ENCODE peak calls at places on chromosomes 4 and X, in four cellular contexts. L is brain microvascular endothelial cell, B is left cardiac atrium, Q is NCI-H1092. Z is an unnamed sample.

GRCh38 chr4:173218411-173219125 is 50.0 kb downstream of the GALNT7 start:
- DNase-seq in L (peak; percentile 96), B (no peak), Q (no peak), Z (no peak)

GRCh38 chr4:152180369-152180768 is 355.5 kb downstream of the FBXW7 start:
- DNase-seq in L (no peak), B (no peak), Q (no peak), Z (no peak)

GRCh38 chr4:5370286-5370685 is 319.0 kb downstream of the STK32B start:
- DNase-seq in L (peak; percentile 58), B (no peak), Q (no peak), Z (no peak)

GRCh38 chrX:78548012-78548411 is 111.1 kb downstream of the RTL3 start:
- DNase-seq in L (no peak), B (no peak), Q (no peak), Z (no peak)

GRCh38 chr4:157978680-157979361 is 194.0 kb downstream of the GASK1B start:
- DNase-seq in L (peak; percentile 60), B (peak; percentile 39), Q (peak; percentile 2), Z (peak; percentile 14)

GRCh38 chr4:185395956-185396723 is 416 bp upstream of the LRP2BP start:
- DNase-seq in L (peak; percentile 96), B (peak; percentile 96), Q (peak; percentile 93), Z (peak; percentile 97)

GRCh38 chrX:52923781-52924241 is 26.7 kb downstream of the FAM156B start:
- DNase-seq in L (peak; percentile 27), B (no peak), Q (no peak), Z (peak; percentile 64)

GRCh38 chr4:78610546-78611214 is 59.1 kb downstream of the ANXA3 start:
- DNase-seq in L (no peak), B (no peak), Q (no peak), Z (no peak)

GRCh38 chr4:22969314-22969896 is 276.7 kb downstream of the GBA3 start:
- DNase-seq in L (peak; percentile 28), B (no peak), Q (no peak), Z (no peak)

GRCh38 chr4:108683479-108683878 is 33.1 kb downstream of the OSTC start:
- DNase-seq in L (peak; percentile 43), B (no peak), Q (no peak), Z (no peak)

GRCh38 chrX:22760513-22761057 is 239.2 kb upstream of the DDX53 start:
- DNase-seq in L (no peak), B (no peak), Q (no peak), Z (no peak)

GRCh38 chrX:124736553-124737240 is 390.3 kb downstream of the SH2D1A start:
- DNase-seq in L (no peak), B (no peak), Q (no peak), Z (no peak)

GRCh38 chr4:139641218-139641617 is 24.4 kb upstream of the MGST2 start:
- DNase-seq in L (peak; percentile 39), B (no peak), Q (no peak), Z (no peak)

GRCh38 chr4:47744253-47744652 is 93.6 kb downstream of the CORIN start:
- DNase-seq in L (no peak), B (no peak), Q (no peak), Z (no peak)

Z was measured in psoas muscle.